ENCODE peak calls at places on chromosomes 12 and 14, in six cellular contexts. Q is uterus; N is transverse colon; U is CD8-positive, alpha-beta T cell; V is ovary; C is IMR-90. P is an unnamed sample.

GRCh38 chr12:132498931-132499330 is 9.0 kb downstream of the FBRSL1 start:
- DNase-seq in Q (no peak), C (no peak), N (no peak), V (no peak), U (no peak), P (no peak)

GRCh38 chr14:29627141-29627540 is 300.5 kb downstream of the PRKD1 start:
- DNase-seq in N (no peak), Q (no peak), C (peak; percentile 57), U (no peak), V (no peak), P (peak; percentile 65)

GRCh38 chr14:64721391-64721791 is 17.2 kb downstream of the PLEKHG3 start:
- DNase-seq in U (no peak), C (peak; percentile 37), Q (peak; percentile 54), V (no peak), N (peak; percentile 64), P (peak; percentile 98)

GRCh38 chr12:128365831-128366231 is 98.9 kb downstream of the TMEM132C start:
- DNase-seq in U (no peak), Q (peak; percentile 49), C (no peak), V (no peak), N (no peak), P (no peak)

GRCh38 chr12:45638386-45638785 is 91.1 kb upstream of the ARID2 start:
- DNase-seq in U (no peak), N (no peak), C (no peak), V (no peak), Q (no peak), P (no peak)

GRCh38 chr14:87113286-87113685 is 879.7 kb downstream of the GALC start:
- DNase-seq in C (no peak), Q (no peak), V (no peak), U (no peak), N (no peak), P (no peak)

GRCh38 chr14:23632461-23633159 is 3.6 kb upstream of the DHRS2 start:
- DNase-seq in N (no peak), Q (no peak), C (no peak), U (no peak), V (no peak), P (no peak)

GRCh38 chr12:130713581-130713991 is 2.5 kb downstream of the RIMBP2 start:
- DNase-seq in Q (peak; percentile 32), N (no peak), C (no peak), U (no peak), V (peak; percentile 44), P (no peak)

GRCh38 chr12:125178222-125178621 is 113.0 kb downstream of the AACS start:
- DNase-seq in V (no peak), U (no peak), Q (no peak), C (no peak), N (no peak), P (no peak)

GRCh38 chr12:65742481-65742971 is 81.8 kb upstream of the HMGA2 start:
- DNase-seq in Q (peak; percentile 22), C (peak; percentile 44), U (no peak), N (no peak), V (peak; percentile 18), P (peak; percentile 37)

GRCh38 chr14:36316131-36316530 is 4.3 kb downstream of the MBIP start:
- DNase-seq in N (no peak), U (no peak), V (no peak), C (no peak), Q (no peak), P (no peak)

GRCh38 chr12:124565071-124565491 is 2.3 kb downstream of the NCOR2 start:
- DNase-seq in U (no peak), Q (no peak), V (peak; percentile 55), C (no peak), N (no peak), P (no peak)

GRCh38 chr12:724194-724855 is 28.1 kb upstream of the WNK1 start:
- DNase-seq in C (no peak), Q (no peak), N (no peak), V (no peak), U (no peak), P (no peak)

GRCh38 chr12:795305-795704 is 42.9 kb downstream of the WNK1 start:
- DNase-seq in N (no peak), C (no peak), V (no peak), U (no peak), Q (no peak), P (no peak)

GRCh38 chr14:103057372-103058208 is at the start of gene CDC42BPB:
- DNase-seq in V (peak; percentile 92), N (peak; percentile 91), Q (peak; percentile 89), U (peak; percentile 61), C (peak; percentile 90), P (peak; percentile 92)

GRCh38 chr12:11705010-11705409 is 55.5 kb downstream of the ETV6 start:
- DNase-seq in C (peak; percentile 97), V (no peak), U (no peak), N (no peak), Q (no peak), P (peak; percentile 90)

GRCh38 chr12:70321182-70321581 is 44.9 kb upstream of the KCNMB4 start:
- DNase-seq in Q (no peak), V (no peak), N (no peak), C (no peak), U (no peak), P (no peak)

GRCh38 chr12:105820407-105821140 is 318.2 kb downstream of the NUAK1 start:
- DNase-seq in N (peak; percentile 9), U (no peak), Q (peak; percentile 37), C (peak; percentile 22), V (peak; percentile 17), P (peak; percentile 98)

GRCh38 chr14:52876311-52876710 is 74.5 kb downstream of the FERMT2 start:
- DNase-seq in C (peak; percentile 77), U (no peak), V (no peak), N (no peak), Q (no peak), P (peak; percentile 68)

GRCh38 chr14:87161502-87161901 is 831.5 kb downstream of the GALC start:
- DNase-seq in V (no peak), C (no peak), Q (peak; percentile 30), N (no peak), U (no peak), P (no peak)

GRCh38 chr12:57838594-57839302 is 7.8 kb downstream of the CTDSP2 start:
- DNase-seq in V (no peak), C (peak; percentile 39), N (no peak), U (no peak), Q (no peak), P (no peak)

GRCh38 chr12:67449591-67450052 is 180.5 kb downstream of the CAND1 start:
- DNase-seq in V (no peak), C (no peak), Q (no peak), N (no peak), U (peak; percentile 57), P (no peak)

GRCh38 chr12:153080-153746 is 60.7 kb downstream of the SLC6A12 start:
- DNase-seq in N (peak; percentile 78), U (peak; percentile 62), V (no peak), Q (no peak), C (peak; percentile 54), P (peak; percentile 25)

GRCh38 chr12:126493366-126494108 is 1428.3 kb downstream of the AACS start:
- DNase-seq in U (no peak), Q (no peak), N (no peak), V (no peak), C (no peak), P (no peak)

GRCh38 chr12:129693731-129694130 is 210.1 kb downstream of the TMEM132D start:
- DNase-seq in U (no peak), C (no peak), V (no peak), Q (no peak), N (no peak), P (no peak)

GRCh38 chr12:78308701-78309100 is 478.0 kb downstream of the NAV3 start:
- DNase-seq in V (no peak), N (no peak), C (no peak), Q (no peak), U (no peak), P (peak; percentile 6)

GRCh38 chr12:32016680-32017482 is 57.7 kb downstream of the RESF1 start:
- DNase-seq in C (no peak), Q (no peak), U (no peak), V (no peak), N (no peak), P (no peak)

GRCh38 chr14:53295985-53296582 is 143.0 kb upstream of the DDHD1 start:
- DNase-seq in Q (no peak), N (no peak), V (no peak), C (peak; percentile 45), U (no peak), P (peak; percentile 42)

GRCh38 chr12:110733089-110733715 is 9.5 kb downstream of the PPP1CC start:
- DNase-seq in C (peak; percentile 49), U (peak; percentile 11), N (no peak), V (no peak), Q (no peak), P (peak; percentile 77)

GRCh38 chr14:51394391-51394790 is 154.3 kb downstream of the TMX1 start:
- DNase-seq in V (no peak), C (peak; percentile 70), U (no peak), N (no peak), Q (no peak), P (peak; percentile 95)

DNA sequence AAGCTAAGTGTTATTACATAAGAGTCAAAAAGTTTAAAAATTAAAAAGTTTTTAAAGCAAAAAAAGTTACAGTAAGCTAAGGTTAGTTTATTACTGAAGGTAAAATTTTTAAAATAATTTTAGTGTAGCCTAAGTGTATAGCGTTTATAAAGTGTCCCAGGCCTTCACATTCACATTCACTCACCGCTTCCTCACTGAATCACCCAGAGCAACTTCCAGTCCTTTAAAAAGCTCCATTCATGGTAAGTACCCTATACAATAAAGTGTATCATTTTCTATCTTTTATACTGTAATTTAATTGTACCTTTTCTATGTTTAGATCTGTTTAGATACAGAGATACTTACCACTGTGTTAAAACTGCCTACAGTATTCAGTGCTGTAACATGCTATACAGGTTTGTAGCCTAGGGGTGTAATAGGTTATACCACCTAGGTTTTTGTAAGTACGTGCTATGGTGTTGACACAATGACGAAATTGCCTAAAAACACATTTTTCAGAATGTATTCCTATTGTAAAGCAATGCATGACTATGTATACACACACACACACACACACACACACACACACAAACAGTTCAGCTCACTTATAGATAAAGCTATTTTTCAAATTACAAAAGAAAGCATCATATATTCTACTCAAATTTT is 3.7 kb downstream of the CLEC14A start:
- DNase-seq in V (no peak), Q (no peak), U (no peak), N (no peak), C (no peak), P (no peak)
- H3K4me3 ChIP-seq in V (no peak overlapping the region), Q (no peak overlapping the region), U (no peak overlapping the region), N (no peak overlapping the region), C (no peak overlapping the region), P (no peak overlapping the region)

GRCh38 chr12:116537149-116537904 is 21.9 kb upstream of the MAP1LC3B2 start:
- DNase-seq in V (no peak), N (peak; percentile 13), Q (no peak), C (no peak), U (no peak), P (no peak)
- TF ChIP-seq CTCF in V (no peak), N (no peak), Q (no peak), C (no peak), U (no peak), P (no peak)

DNA sequence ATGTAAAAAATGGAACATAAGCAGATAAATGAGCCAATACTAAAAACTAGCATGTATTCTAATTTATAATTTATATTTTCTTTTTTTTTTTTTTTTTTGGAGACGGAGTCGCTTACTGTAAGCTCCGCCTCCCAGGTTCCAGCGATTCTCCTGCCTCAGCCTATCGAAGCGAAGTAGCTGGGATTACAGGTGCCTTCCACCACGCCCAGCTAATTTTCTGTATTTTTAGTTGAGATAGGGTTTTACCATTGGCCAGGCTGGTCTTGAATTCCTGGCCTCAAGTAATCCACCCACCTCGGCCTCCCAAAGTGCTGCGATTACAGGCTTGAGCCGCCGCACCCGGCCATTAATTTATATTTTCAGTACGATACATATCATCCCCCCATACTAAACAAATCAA is 2.7 kb downstream of the MAPK1IP1L start:
- DNase-seq in N (no peak), C (no peak), V (no peak), Q (no peak), U (no peak), P (no peak)
- H3K4me3 ChIP-seq in N (no peak overlapping the region), C (no peak overlapping the region), V (no peak overlapping the region), Q (no peak overlapping the region), U (no peak overlapping the region), P (no peak overlapping the region)

GRCh38 chr14:93184391-93185332 is at the start of the genes LYSET and MOAP1:
- DNase-seq in N (peak; percentile 90), C (peak; percentile 79), Q (peak; percentile 83), U (peak; percentile 94), V (peak; percentile 89), P (peak; percentile 84)
- TF ChIP-seq CTCF in N (peak; percentile 45), C (peak; percentile 14), Q (no peak), U (peak; percentile 49), V (no peak), P (no peak)